ENCODE peak calls at places on chromosomes 4 and X, in ten cellular contexts. T is pancreas, K is neural progenitor cell, C is lower lobe of right lung, X is tibial artery, H is lung, B is cardiac muscle cell, W is heart right ventricle, S is left lung, L is tibial nerve. V is an unnamed sample.

GRCh38 chr4:77599378-77599777 is 6.2 kb upstream of the CXCL13 start:
- DNase-seq in T (no peak), K (peak; percentile 34), C (no peak), X (no peak), H (no peak), B (no peak), W (no peak), S (no peak), L (no peak), V (no peak)

GRCh38 chrX:49838374-49838773 is 9.3 kb downstream of the PAGE4 start:
- DNase-seq in T (no peak), K (peak; percentile 50), C (no peak), X (no peak), H (no peak), B (peak; percentile 22), W (no peak), S (no peak), L (peak; percentile 25), V (no peak)

GRCh38 chr4:54167508-54167907 is 61.6 kb upstream of the PDGFRA start:
- DNase-seq in T (no peak), K (no peak), C (no peak), X (no peak), H (no peak), B (no peak), W (no peak), S (no peak), L (no peak), V (no peak)

GRCh38 chr4:138761638-138762205 is 253.9 kb upstream of the NOCT start:
- DNase-seq in T (no peak), K (no peak), C (no peak), X (no peak), H (no peak), B (no peak), W (no peak), S (no peak), L (no peak), V (no peak)

GRCh38 chrX:119828446-119828845 is 24.3 kb downstream of the UPF3B start:
- DNase-seq in T (no peak), K (no peak), C (no peak), X (no peak), H (no peak), B (no peak), W (no peak), S (no peak), L (no peak), V (no peak)

GRCh38 chr4:99832313-99832712 is 15.7 kb downstream of the DAPP1 start:
- DNase-seq in T (no peak), K (no peak), C (no peak), X (no peak), H (no peak), B (no peak), W (no peak), S (no peak), L (no peak), V (no peak)

GRCh38 chr4:84965558-84966381 is 720 bp downstream of the WDFY3 start:
- DNase-seq in T (peak; percentile 81), K (peak; percentile 83), C (peak; percentile 68), X (peak; percentile 29), H (peak; percentile 34), B (peak; percentile 74), W (peak; percentile 26), S (peak; percentile 90), L (no peak), V (no peak)

GRCh38 chrX:155127465-155127864 is 56.2 kb downstream of the BRCC3 start:
- DNase-seq in T (no peak), K (peak; percentile 16), C (no peak), X (no peak), H (no peak), B (no peak), W (no peak), S (no peak), L (no peak), V (no peak)

GRCh38 chrX:3370656-3371055 is 24.2 kb upstream of the MXRA5 start:
- DNase-seq in T (no peak), K (no peak), C (no peak), X (no peak), H (no peak), B (no peak), W (no peak), S (no peak), L (no peak), V (no peak)

GRCh38 chr4:147453561-147454141 is 27.2 kb upstream of the EDNRA start:
- DNase-seq in T (no peak), K (no peak), C (no peak), X (no peak), H (no peak), B (no peak), W (no peak), S (no peak), L (no peak), V (no peak)

GRCh38 chr4:165289429-165289785 is 38.1 kb upstream of the MSMO1 start:
- DNase-seq in T (no peak), K (no peak), C (no peak), X (no peak), H (no peak), B (no peak), W (no peak), S (no peak), L (no peak), V (no peak)

GRCh38 chrX:106957856-106958255 is 37.7 kb downstream of the CLDN2 start:
- DNase-seq in T (no peak), K (no peak), C (no peak), X (no peak), H (no peak), B (no peak), W (no peak), S (no peak), L (no peak), V (no peak)

GRCh38 chr4:111678466-111678865 is 466.8 kb upstream of the FAM241A start:
- DNase-seq in T (no peak), K (no peak), C (no peak), X (no peak), H (no peak), B (no peak), W (no peak), S (no peak), L (no peak), V (no peak)

GRCh38 chr4:98482847-98483806 is 175.3 kb downstream of the TSPAN5 start:
- DNase-seq in T (no peak), K (no peak), C (no peak), X (no peak), H (no peak), B (no peak), W (no peak), S (no peak), L (no peak), V (no peak)

GRCh38 chrX:111259559-111259958 is 10.7 kb downstream of the CAPN6 start:
- DNase-seq in T (no peak), K (no peak), C (no peak), X (no peak), H (no peak), B (no peak), W (no peak), S (no peak), L (no peak), V (no peak)

GRCh38 chr4:128787509-128788311 is 21.8 kb upstream of the JADE1 start:
- DNase-seq in T (no peak), K (no peak), C (no peak), X (no peak), H (no peak), B (no peak), W (no peak), S (no peak), L (no peak), V (no peak)

GRCh38 chrX:16445166-16445752 is 204.7 kb upstream of the S100G start:
- DNase-seq in T (no peak), K (peak; percentile 70), C (no peak), X (no peak), H (no peak), B (peak; percentile 63), W (no peak), S (no peak), L (peak; percentile 4), V (peak; percentile 8)

DNA sequence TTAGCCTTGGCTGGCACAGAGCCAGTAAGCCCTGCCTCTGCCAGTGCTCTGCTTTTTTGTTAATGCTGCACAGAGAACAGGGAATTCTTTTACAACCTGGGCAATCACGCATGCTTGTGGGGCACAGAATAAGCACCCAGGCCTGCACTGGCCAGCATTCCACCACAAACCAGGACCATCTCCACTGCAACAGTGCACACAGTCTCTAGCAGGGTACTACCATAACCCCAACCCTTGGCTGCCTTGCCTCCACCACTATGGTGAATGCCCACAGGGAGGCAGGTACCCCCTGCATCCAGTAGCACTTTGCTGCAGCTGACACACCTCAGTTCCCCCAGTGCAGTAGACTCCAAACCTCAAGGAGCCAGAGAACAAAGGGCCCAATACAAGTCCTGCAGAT is 19.2 kb upstream of the FAAH2 start:
- DNase-seq in T (peak; percentile 54), K (no peak), C (no peak), X (no peak), H (no peak), B (no peak), W (no peak), S (no peak), L (no peak), V (no peak)
- H3K9me3 ChIP-seq in T (no peaks in the 10 kb centered on the region), K (no peaks in the 10 kb centered on the region), C (no peaks in the 10 kb centered on the region), X (peaks cover 25% of the 10 kb centered on the region), H (no peaks in the 10 kb centered on the region), B (no peaks in the 10 kb centered on the region), W (no peaks in the 10 kb centered on the region), S (no peaks in the 10 kb centered on the region), L (peaks cover 23% of the 10 kb centered on the region), V (no peaks in the 10 kb centered on the region)

DNA sequence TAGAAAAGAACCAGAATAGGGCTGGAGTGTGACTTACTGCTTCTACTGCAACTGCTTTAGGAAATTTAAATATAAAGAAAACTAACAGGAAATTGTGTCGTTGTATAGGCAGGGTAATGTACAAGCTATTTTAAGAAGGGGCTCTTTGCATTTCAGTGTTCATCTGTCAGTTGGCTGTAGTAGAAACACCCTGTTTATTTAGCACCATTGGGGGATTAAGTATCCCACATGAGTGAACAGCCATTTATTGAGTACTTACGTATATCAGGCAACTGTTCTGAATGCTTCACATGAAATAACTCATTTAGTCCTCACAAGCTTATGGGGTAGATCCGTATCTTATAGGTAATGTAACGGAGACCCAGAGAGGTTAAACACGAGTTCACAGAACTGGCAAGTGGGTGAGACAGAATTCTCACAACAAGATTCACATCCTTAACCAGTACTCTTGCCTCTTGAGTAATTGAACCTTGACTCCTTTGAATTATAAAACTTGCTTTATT is 23.9 kb downstream of the STIM2 start:
- DNase-seq in T (no peak), K (no peak), C (no peak), X (no peak), H (no peak), B (peak; percentile 20), W (no peak), S (no peak), L (no peak), V (no peak)
- H3K4me1 ChIP-seq in T (peaks cover 8% of the 10 kb centered on the region), K (peaks cover 3% of the 10 kb centered on the region), C (peaks cover 45% of the 10 kb centered on the region), X (no peaks in the 10 kb centered on the region), H (peaks cover 2% of the 10 kb centered on the region), B (peaks cover 19% of the 10 kb centered on the region), W (peaks cover 56% of the 10 kb centered on the region), S (peaks cover 32% of the 10 kb centered on the region), L (no peaks in the 10 kb centered on the region), V (peaks cover 26% of the 10 kb centered on the region)

GRCh38 chrX:153525451-153525850 is 8.0 kb downstream of the ATP2B3 start:
- DNase-seq in T (no peak), K (no peak), C (no peak), X (no peak), H (no peak), B (no peak), W (no peak), S (no peak), L (no peak), V (no peak)
- H3K9me3 ChIP-seq in T (no peaks in the 10 kb centered on the region), K (no peaks in the 10 kb centered on the region), C (no peaks in the 10 kb centered on the region), X (no peaks in the 10 kb centered on the region), H (no peaks in the 10 kb centered on the region), B (no peaks in the 10 kb centered on the region), W (no peaks in the 10 kb centered on the region), S (no peaks in the 10 kb centered on the region), L (no peaks in the 10 kb centered on the region), V (no peaks in the 10 kb centered on the region)

GRCh38 chr4:116357758-116358157 is 727.6 kb downstream of the TRAM1L1 start:
- DNase-seq in T (no peak), K (no peak), C (peak; percentile 54), X (no peak), H (no peak), B (no peak), W (no peak), S (no peak), L (no peak), V (no peak)
- H3K4me1 ChIP-seq in T (no peaks in the 10 kb centered on the region), K (no peaks in the 10 kb centered on the region), C (no peaks in the 10 kb centered on the region), X (no peaks in the 10 kb centered on the region), H (no peaks in the 10 kb centered on the region), B (no peaks in the 10 kb centered on the region), W (no peaks in the 10 kb centered on the region), S (no peaks in the 10 kb centered on the region), L (no peaks in the 10 kb centered on the region), V (no peaks in the 10 kb centered on the region)